ENCODE peak calls at places on chromosomes 11 and 22, in ten cellular contexts. P, Q, T, U, B, V, N, C, R and H are unnamed samples.

GRCh38 chr11:77074205-77074604 is 7.4 kb downstream of the CAPN5 start:
- DNase-seq in U (peak), C (peak), Q (no peak), T (no peak), N (no peak), B (peak), P (no peak), V (no peak), R (no peak), H (no peak)

GRCh38 chr22:35437038-35437437 is 37.1 kb downstream of the MCM5 start:
- DNase-seq in U (no peak), Q (no peak), N (no peak), T (no peak), C (no peak), V (no peak), B (peak), P (no peak), R (peak), H (no peak)

GRCh38 chr22:50621491-50621880 is 6.5 kb downstream of the ARSA start:
- DNase-seq in Q (no peak), R (no peak), T (no peak), V (no peak), U (no peak), B (peak), C (no peak), P (no peak), N (no peak), H (no peak)

GRCh38 chr11:46977038-46977818 is 40.7 kb downstream of the CSTPP1 start:
- DNase-seq in B (no peak), C (no peak), P (peak), Q (no peak), T (no peak), V (no peak), R (no peak), N (peak), U (no peak), H (no peak)

GRCh38 chr11:71357414-71357813 is 90.8 kb downstream of the DHCR7 start:
- DNase-seq in B (no peak), T (no peak), C (no peak), U (no peak), N (no peak), V (no peak), R (no peak), P (no peak), Q (no peak), H (no peak)

GRCh38 chr11:114812698-114813097 is 134.4 kb downstream of the NXPE2 start:
- DNase-seq in V (no peak), T (no peak), R (no peak), N (no peak), U (no peak), C (no peak), Q (no peak), P (no peak), B (no peak), H (no peak)

GRCh38 chr11:34327804-34328631 is 29.8 kb downstream of the ABTB2 start:
- DNase-seq in B (no peak), R (no peak), P (no peak), Q (no peak), T (no peak), C (no peak), U (peak), N (no peak), V (no peak), H (no peak)

GRCh38 chr11:115505165-115505564 is 950 bp upstream of the CADM1 start:
- DNase-seq in N (no peak), U (peak), P (no peak), V (no peak), T (peak), R (no peak), C (no peak), Q (no peak), B (no peak), H (peak)

GRCh38 chr11:44589301-44589700 is 23.8 kb downstream of the CD82 start:
- DNase-seq in B (no peak), T (no peak), C (no peak), P (no peak), U (no peak), Q (no peak), R (no peak), V (no peak), N (peak), H (no peak)

GRCh38 chr11:64127267-64128072 is 38.4 kb downstream of the MACROD1 start:
- DNase-seq in Q (no peak), R (no peak), V (no peak), P (no peak), U (no peak), N (no peak), T (peak), C (no peak), B (no peak), H (no peak)

GRCh38 chr11:61488651-61489291 is 19.8 kb upstream of the LRRC10B start:
- DNase-seq in T (peak), B (no peak), R (no peak), U (peak), P (peak), Q (no peak), N (peak), V (peak), C (no peak), H (peak)

GRCh38 chr11:72483412-72484186 is 49.3 kb upstream of the CLPB start:
- DNase-seq in V (peak), B (no peak), N (peak), U (no peak), R (peak), C (no peak), Q (no peak), P (no peak), T (no peak), H (no peak)

GRCh38 chr11:107750313-107750712 is 38.5 kb upstream of the SLN start:
- DNase-seq in V (no peak), Q (no peak), P (no peak), U (no peak), T (no peak), R (no peak), C (no peak), B (no peak), N (no peak), H (no peak)

GRCh38 chr11:128757886-128758612 is 64.2 kb downstream of the FLI1 start:
- DNase-seq in U (no peak), V (peak), B (peak), T (no peak), N (no peak), R (no peak), P (no peak), Q (no peak), C (no peak), H (no peak)

GRCh38 chr22:23110922-23111527 is 30.8 kb downstream of the RSPH14 start:
- DNase-seq in Q (no peak), C (no peak), T (no peak), V (peak), N (no peak), R (no peak), B (no peak), P (no peak), U (no peak), H (no peak)

GRCh38 chr22:50305658-50306566 is 1.5 kb downstream of the PLXNB2 start:
- DNase-seq in U (peak), C (peak), R (peak), N (peak), T (peak), P (no peak), Q (peak), V (peak), B (peak), H (peak)

GRCh38 chr11:32312206-32312817 is 123.0 kb downstream of the WT1 start:
- DNase-seq in T (no peak), N (peak), Q (no peak), U (no peak), V (peak), R (peak), C (no peak), B (no peak), P (no peak), H (no peak)
- TF ChIP-seq CTCF in T (no peak), N (no peak), Q (no peak), U (no peak), V (no peak), R (no peak), C (no peak), B (no peak), P (no peak), H (no peak)

GRCh38 chr22:25029181-25029580 is 76.7 kb downstream of the KIAA1671 start:
- DNase-seq in V (no peak), N (no peak), U (no peak), T (no peak), R (no peak), Q (no peak), P (no peak), C (no peak), B (no peak), H (no peak)
- TF ChIP-seq CTCF in V (no peak), N (no peak), U (no peak), T (no peak), R (no peak), Q (no peak), P (no peak), C (no peak), B (no peak), H (no peak)

GRCh38 chr11:102544594-102544993 is 14.0 kb upstream of the MMP7 start:
- DNase-seq in C (no peak), B (no peak), R (no peak), P (no peak), T (no peak), V (no peak), N (no peak), Q (no peak), U (no peak), H (no peak)

GRCh38 chr11:102545701-102546100 is 15.2 kb upstream of the MMP7 start:
- DNase-seq in U (no peak), R (no peak), B (no peak), Q (no peak), P (no peak), T (no peak), C (no peak), N (no peak), V (peak), H (no peak)

GRCh38 chr11:102546427-102546826 is 15.9 kb upstream of the MMP7 start:
- DNase-seq in Q (no peak), C (no peak), T (no peak), V (peak), R (no peak), N (peak), P (no peak), U (no peak), B (peak), H (no peak)

GRCh38 chr11:102551188-102551781 is 20.7 kb upstream of the MMP7 start:
- DNase-seq in N (no peak), T (no peak), V (no peak), C (no peak), P (no peak), B (no peak), Q (no peak), R (no peak), U (no peak), H (no peak)

GRCh38 chr11:102546923-102547471 is 16.4 kb upstream of the MMP7 start:
- DNase-seq in V (no peak), P (no peak), R (no peak), T (no peak), B (peak), N (no peak), Q (no peak), C (no peak), U (no peak), H (no peak)
- TF ChIP-seq CTCF in V (no peak), P (no peak), R (no peak), T (no peak), B (no peak), N (no peak), Q (no peak), C (no peak), U (no peak), H (no peak)

DNA sequence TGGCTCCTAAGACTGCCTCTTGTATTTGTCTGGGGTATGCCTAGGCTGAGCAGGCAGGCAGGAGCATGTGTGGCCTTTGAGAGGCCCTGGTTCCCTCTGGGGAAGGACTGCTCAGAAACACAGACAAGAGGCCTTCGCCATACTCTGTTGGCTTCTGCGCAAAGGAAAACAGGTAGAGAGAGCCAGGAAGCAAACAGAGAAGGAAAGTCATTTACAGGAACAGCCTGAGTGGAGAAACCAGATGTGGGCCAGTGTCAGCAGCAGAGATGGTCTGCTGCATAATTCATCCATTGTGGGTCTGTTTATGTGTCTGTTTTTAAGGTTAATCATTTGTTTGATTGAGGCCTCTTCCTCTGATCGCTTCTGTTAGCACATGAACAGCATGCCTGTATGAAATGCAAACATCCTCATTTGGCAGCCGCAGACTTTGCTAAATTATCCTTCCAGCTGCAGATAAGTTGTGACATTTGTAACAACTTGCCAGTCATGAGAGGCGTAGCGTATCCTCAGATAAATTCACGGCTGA is 119.4 kb downstream of the GALNT18 start:
- DNase-seq in N (no peak), P (no peak), V (no peak), C (no peak), R (no peak), Q (no peak), B (no peak), U (no peak), T (no peak), H (no peak)
- TF ChIP-seq CTCF in N (no peak), P (no peak), V (no peak), C (no peak), R (no peak), Q (no peak), B (no peak), U (no peak), T (no peak), H (no peak)

DNA sequence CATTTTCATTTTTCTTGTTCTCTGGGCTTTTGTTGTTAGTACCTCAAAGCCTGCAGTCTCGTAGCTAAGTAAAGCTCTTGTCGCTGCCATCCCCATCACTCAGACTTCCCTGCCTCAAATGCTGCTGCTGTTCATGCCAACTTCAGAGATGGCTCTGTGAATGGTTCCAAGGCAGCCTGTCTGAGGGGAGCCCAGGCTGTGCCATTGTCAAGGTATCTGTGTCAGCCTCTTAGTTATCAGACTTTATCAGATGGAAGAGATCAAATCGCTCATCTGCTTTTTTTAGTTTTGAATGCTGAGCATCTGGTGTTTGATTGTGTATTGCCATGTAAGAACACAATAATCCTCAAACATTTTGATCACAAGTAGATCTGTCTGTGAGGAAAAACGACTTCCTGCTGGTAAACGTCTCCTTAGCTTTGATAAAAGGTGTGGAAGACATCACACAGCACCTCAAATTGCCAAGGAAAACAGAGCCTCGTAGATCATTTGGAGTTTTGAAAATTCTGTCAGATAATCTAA is 304.2 kb upstream of the ZC3H12C start:
- DNase-seq in C (no peak), V (no peak), U (no peak), Q (no peak), P (no peak), T (no peak), R (no peak), N (no peak), B (no peak), H (no peak)
- TF ChIP-seq CTCF in C (no peak), V (no peak), U (no peak), Q (no peak), P (no peak), T (no peak), R (no peak), N (no peak), B (no peak), H (no peak)